ENCODE peak calls at places on chromosome 3, in six cellular contexts. F is amniotic epithelial cell; Z is Ammon's horn; G is COR-L47; X is activated CD8-positive, alpha-beta memory T cell treated with anti-CD3 and anti-CD28 coated beads for 48 hours; O is activated naive CD8-positive, alpha-beta T cell treated with anti-CD3 and anti-CD28 coated beads, Interleukin-2, amount 10 ng/mL, durations not matched to agents 7 days and 5 days. V is an unnamed sample.

GRCh38 chr3:158909870-158910269 is 108.0 kb downstream of the MFSD1 start:
- DNase-seq in X (no peak), O (no peak), F (no peak), G (no peak), Z (no peak), V (no peak)

GRCh38 chr3:193621127-193621526 is 28.1 kb downstream of the OPA1 start:
- DNase-seq in X (no peak), O (no peak), Z (no peak), F (no peak), G (no peak), V (no peak)

GRCh38 chr3:57757642-57758297 is 1.7 kb downstream of the SLMAP start:
- DNase-seq in G (no peak), F (peak; percentile 50), Z (no peak), X (no peak), O (peak; percentile 30), V (no peak)

GRCh38 chr3:10354373-10355015 is 33.6 kb upstream of the SEC13 start:
- DNase-seq in O (no peak), X (no peak), Z (peak; percentile 25), F (no peak), G (no peak), V (peak; percentile 22)

GRCh38 chr3:4511491-4512251 is 18.5 kb downstream of the ITPR1 start:
- DNase-seq in F (no peak), Z (no peak), X (no peak), O (no peak), G (no peak), V (no peak)

GRCh38 chr3:87161486-87161885 is 65.6 kb upstream of the CHMP2B start:
- DNase-seq in X (no peak), Z (no peak), O (no peak), G (no peak), F (no peak), V (no peak)

GRCh38 chr3:108728105-108728504 is 29.1 kb downstream of the RETNLB start:
- DNase-seq in F (no peak), G (no peak), Z (no peak), X (no peak), O (no peak), V (no peak)

GRCh38 chr3:126351771-126352475 is 5.3 kb downstream of the KLF15 start:
- DNase-seq in F (no peak), O (peak; percentile 10), Z (no peak), G (no peak), X (no peak), V (no peak)

GRCh38 chr3:20225769-20226168 is 39.8 kb upstream of the SGO1 start:
- DNase-seq in X (no peak), F (peak; percentile 23), Z (peak; percentile 62), O (no peak), G (peak; percentile 16), V (peak; percentile 10)

GRCh38 chr3:31014317-31015040 is 120.0 kb upstream of the GADL1 start:
- DNase-seq in O (no peak), F (no peak), G (no peak), Z (no peak), X (no peak), V (no peak)

GRCh38 chr3:149152420-149152819 is 23.0 kb downstream of the HPS3 start:
- DNase-seq in O (no peak), F (peak; percentile 91), G (no peak), Z (no peak), X (no peak), V (no peak)

GRCh38 chr3:122107171-122107570 is 52.0 kb downstream of the CD86 start:
- DNase-seq in G (no peak), Z (no peak), O (no peak), F (no peak), X (no peak), V (no peak)

GRCh38 chr3:54374214-54374855 is 252.0 kb downstream of the CACNA2D3 start:
- DNase-seq in G (no peak), X (no peak), F (no peak), Z (no peak), O (no peak), V (peak; percentile 2)

GRCh38 chr3:124387008-124387407 is 343.2 kb upstream of the UMPS start:
- DNase-seq in X (no peak), G (no peak), Z (no peak), O (no peak), F (no peak), V (no peak)

GRCh38 chr3:131794766-131795381 is 239.9 kb downstream of the CPNE4 start:
- DNase-seq in O (no peak), G (peak; percentile 26), Z (peak; percentile 62), F (peak; percentile 63), X (no peak), V (peak; percentile 21)

GRCh38 chr3:57983734-57984518 is 24.3 kb upstream of the FLNB start:
- DNase-seq in G (no peak), O (peak; percentile 39), Z (peak; percentile 77), F (peak; percentile 92), X (peak; percentile 13), V (peak; percentile 2)

GRCh38 chr3:162718697-162719096 is 1222.1 kb downstream of the OTOL1 start:
- DNase-seq in F (no peak), G (no peak), O (no peak), X (no peak), Z (no peak), V (no peak)

GRCh38 chr3:133401374-133402135 is 1.7 kb downstream of the BFSP2 start:
- DNase-seq in F (peak; percentile 39), O (no peak), Z (peak; percentile 63), X (no peak), G (no peak), V (peak; percentile 24)